ENCODE peak calls at places on chromosomes 13 and 19, in four cellular contexts. Y is heart left ventricle; B is activated T-helper 1 cell treated with Interleukin-2 at 50 U/mL for 16 hours; G is stimulated activated CD4-positive, alpha-beta T cell treated with anti-CD3 and anti-CD28 coated beads, Interleukin-1b, Interleukin-23, amount 100 ng/mL, for 1 hour. Q is an unnamed sample.

GRCh38 chr13:113049521-113049941 is 56.1 kb upstream of the F7 start:
- DNase-seq in Y (peak), B (no peak), G (no peak), Q (peak)

GRCh38 chr13:43368003-43368402 is 344.6 kb downstream of the DNAJC15 start:
- DNase-seq in Y (no peak), B (no peak), G (no peak), Q (no peak)

GRCh38 chr19:44587863-44588752 is 25.3 kb upstream of the IGSF23 start:
- DNase-seq in Y (no peak), B (no peak), G (no peak), Q (no peak)

GRCh38 chr13:83618966-83619365 is 263.3 kb downstream of the SLITRK1 start:
- DNase-seq in Y (no peak), B (no peak), G (no peak), Q (no peak)

GRCh38 chr13:109773276-109773675 is 13.1 kb downstream of the IRS2 start:
- DNase-seq in Y (no peak), B (no peak), G (no peak), Q (no peak)

GRCh38 chr19:30419581-30420180 is 47.5 kb downstream of the ZNF536 start:
- DNase-seq in Y (no peak), B (no peak), G (no peak), Q (no peak)

GRCh38 chr13:73993661-73994060 is 140.5 kb downstream of the KLF12 start:
- DNase-seq in Y (no peak), B (no peak), G (no peak), Q (no peak)

GRCh38 chr13:83881917-83882625 is at the start of gene SLITRK1:
- DNase-seq in Y (no peak), B (no peak), G (no peak), Q (no peak)

GRCh38 chr19:48372904-48373303 is 8.7 kb downstream of the SYNGR4 start:
- DNase-seq in Y (no peak), B (no peak), G (no peak), Q (no peak)

GRCh38 chr19:4018140-4018613 is 10.6 kb downstream of the PIAS4 start:
- DNase-seq in Y (no peak), B (no peak), G (no peak), Q (no peak)

GRCh38 chr13:77565635-77566034 is 30.1 kb downstream of the SCEL start:
- DNase-seq in Y (no peak), B (no peak), G (no peak), Q (peak)

GRCh38 chr19:1027953-1028902 is 1.8 kb downstream of the CNN2 start:
- DNase-seq in Y (peak), B (peak), G (no peak), Q (no peak)

GRCh38 chr19:16338470-16339360 is 14.1 kb downstream of the KLF2 start:
- DNase-seq in Y (peak), B (peak), G (no peak), Q (no peak)

GRCh38 chr19:45640849-45641273 is 1.7 kb upstream of the EML2 start:
- DNase-seq in Y (no peak), B (no peak), G (peak), Q (no peak)

GRCh38 chr19:58544591-58545285 is 874 bp downstream of the TRIM28 start:
- DNase-seq in Y (peak), B (peak), G (peak), Q (no peak)

GRCh38 chr13:39452412-39452811 is 150.6 kb downstream of the LHFPL6 start:
- DNase-seq in Y (no peak), B (no peak), G (no peak), Q (no peak)

GRCh38 chr19:48711106-48711662 is 8.3 kb downstream of the MAMSTR start:
- DNase-seq in Y (no peak), B (no peak), G (no peak), Q (no peak)

GRCh38 chr19:39133431-39134270 is 8.1 kb downstream of the PAK4 start:
- DNase-seq in Y (no peak), B (no peak), G (no peak), Q (no peak)

Q was measured in cerebellar nuclear complex.